ENCODE peak calls at places on chromosome 1, in five cellular contexts. E is heart left ventricle, R is Karpas-422, V is aorta, H is GM13976. M is an unnamed sample.

GRCh38 chr1:30043256-30043655 is 680.1 kb downstream of the MATN1 start:
- DNase-seq in E (no peak), R (no peak), V (no peak), H (no peak), M (no peak)

GRCh38 chr1:55927934-55928333 is 651.4 kb downstream of the PLPP3 start:
- DNase-seq in E (no peak), R (no peak), V (no peak), H (no peak), M (no peak)

GRCh38 chr1:30068787-30069472 is 654.5 kb downstream of the MATN1 start:
- DNase-seq in E (no peak), R (no peak), V (no peak), H (no peak), M (no peak)

GRCh38 chr1:36464605-36465393 is 615 bp upstream of the MRPS15 start:
- DNase-seq in E (no peak), R (no peak), V (no peak), H (no peak), M (no peak)

GRCh38 chr1:180728472-180729106 is 96.8 kb downstream of the XPR1 start:
- DNase-seq in E (no peak), R (no peak), V (no peak), H (no peak), M (no peak)

GRCh38 chr1:150162862-150163706 is 13.4 kb downstream of the PLEKHO1 start:
- DNase-seq in E (peak; percentile 89), R (no peak), V (peak; percentile 94), H (peak; percentile 77), M (no peak)

GRCh38 chr1:95640746-95641145 is 406.7 kb downstream of the RWDD3 start:
- DNase-seq in E (peak; percentile 24), R (no peak), V (no peak), H (no peak), M (no peak)

GRCh38 chr1:201282216-201282615 is 1.1 kb upstream of the PKP1 start:
- DNase-seq in E (no peak), R (no peak), V (no peak), H (no peak), M (no peak)

GRCh38 chr1:63753591-63753990 is 20.2 kb upstream of the ROR1 start:
- DNase-seq in E (no peak), R (no peak), V (no peak), H (no peak), M (no peak)